ENCODE peak calls at places on chromosomes 13 and 19, in five cellular contexts. L, W, N, M and B are unnamed samples.
A peak's percentile ranks its signal among the peaks of the same experiment; 100 is the strongest.

GRCh38 chr19:52600639-52601024 is 30.5 kb downstream of the ZNF701 start:
- DNase-seq in M (no peak), L (no peak), N (no peak), W (no peak), B (no peak)

GRCh38 chr19:9782282-9782681 is 13.7 kb upstream of the ZNF846 start:
- DNase-seq in W (no peak), N (no peak), L (no peak), M (no peak), B (no peak)

GRCh38 chr13:42041017-42041683 is 7.3 kb upstream of the DGKH start:
- DNase-seq in N (peak; percentile 21), L (peak; percentile 16), W (peak; percentile 26), M (peak; percentile 38), B (no peak)

GRCh38 chr13:48156466-48156865 is 61.6 kb upstream of the MED4 start:
- DNase-seq in M (no peak), N (peak; percentile 40), W (no peak), L (no peak), B (peak; percentile 58)

GRCh38 chr13:46492946-46493345 is 60.0 kb upstream of the LRCH1 start:
- DNase-seq in N (no peak), W (peak; percentile 4), L (peak; percentile 31), M (peak; percentile 74), B (no peak)

GRCh38 chr13:36059366-36059765 is 71.8 kb downstream of the DCLK1 start:
- DNase-seq in M (no peak), N (no peak), L (no peak), W (no peak), B (no peak)

GRCh38 chr13:81171065-81171647 is 830.2 kb upstream of the SPRY2 start:
- DNase-seq in W (no peak), M (peak; percentile 56), L (no peak), N (no peak), B (no peak)

GRCh38 chr19:2216361-2217225 is 19.5 kb downstream of the PLEKHJ1 start:
- DNase-seq in N (no peak), W (no peak), M (no peak), L (no peak), B (no peak)

GRCh38 chr19:44260695-44261446 is 1.2 kb downstream of the ZNF233 start:
- DNase-seq in N (no peak), L (no peak), W (no peak), M (no peak), B (no peak)

GRCh38 chr19:3576696-3577443 is 4.1 kb downstream of the HMG20B start:
- DNase-seq in L (no peak), W (no peak), N (no peak), M (peak; percentile 73), B (no peak)

GRCh38 chr13:70792121-70792520 is 683.9 kb upstream of the KLHL1 start:
- DNase-seq in N (no peak), M (peak; percentile 28), L (no peak), W (no peak), B (no peak)

GRCh38 chr13:93388701-93389100 is 162.1 kb downstream of the GPC6 start:
- DNase-seq in L (peak; percentile 80), N (no peak), M (no peak), W (no peak), B (no peak)

GRCh38 chr13:76836311-76836710 is 49.9 kb downstream of the KCTD12 start:
- DNase-seq in M (no peak), N (no peak), L (peak; percentile 18), W (no peak), B (no peak)